ENCODE peak calls at places on chromosome 3, in six cellular contexts. B, S, A, J, G and Z are unnamed samples. For H3K4me1, the result is how much of the 10 kb centered on the place peaks cover.

GRCh38 chr3:65439641-65440040 is 599.1 kb downstream of the MAGI1 start:
- DNase-seq in G (peak), A (peak), J (peak), S (no peak), B (peak), Z (peak)

GRCh38 chr3:120227710-120228347 is 57.2 kb downstream of the GPR156 start:
- DNase-seq in B (no peak), J (no peak), A (no peak), G (no peak), S (no peak), Z (no peak)

GRCh38 chr3:124769462-124769861 is 39.2 kb downstream of the UMPS start:
- DNase-seq in A (no peak), S (no peak), B (no peak), G (no peak), J (no peak), Z (no peak)

GRCh38 chr3:71652786-71653419 is 69.4 kb upstream of the FOXP1 start:
- DNase-seq in A (peak), G (no peak), S (peak), B (peak), J (peak), Z (peak)

GRCh38 chr3:159852821-159853505 is 135.7 kb upstream of the IL12A start:
- DNase-seq in B (no peak), J (no peak), G (no peak), A (no peak), S (no peak), Z (no peak)

GRCh38 chr3:193744048-193744821 is 151.2 kb downstream of the OPA1 start:
- DNase-seq in G (no peak), J (no peak), S (peak), B (no peak), A (peak), Z (no peak)

GRCh38 chr3:30644615-30645014 is 38.2 kb downstream of the TGFBR2 start:
- DNase-seq in A (no peak), J (no peak), B (no peak), G (no peak), S (no peak), Z (no peak)

GRCh38 chr3:166634091-166634746 is 745.9 kb downstream of the ZBBX start:
- DNase-seq in G (no peak), S (no peak), B (no peak), A (no peak), J (no peak), Z (no peak)

GRCh38 chr3:107545680-107546120 is 22.9 kb downstream of the BBX start:
- DNase-seq in S (no peak), G (no peak), B (no peak), A (no peak), J (no peak), Z (no peak)

GRCh38 chr3:40719660-40720287 is 195.0 kb downstream of the ZNF621 start:
- DNase-seq in B (peak), J (peak), A (peak), S (no peak), G (no peak), Z (peak)

GRCh38 chr3:140206196-140207040 is 271.4 kb downstream of the CLSTN2 start:
- DNase-seq in A (no peak), G (no peak), J (peak), S (no peak), B (no peak), Z (no peak)

GRCh38 chr3:141960731-141961130 is 84.3 kb downstream of the ATP1B3 start:
- DNase-seq in G (no peak), A (no peak), J (no peak), S (no peak), B (no peak), Z (no peak)

GRCh38 chr3:25902586-25902985 is 112.7 kb downstream of the OXSM start:
- DNase-seq in J (no peak), B (no peak), G (no peak), S (no peak), A (no peak), Z (no peak)

GRCh38 chr3:42666577-42666998 is 13.1 kb downstream of the ZBTB47 start:
- DNase-seq in J (no peak), G (no peak), A (no peak), S (no peak), B (no peak), Z (no peak)
- TF ChIP-seq ZNF274 in J (no peak), G (no peak), A (no peak), S (no peak), B (no peak), Z (no peak)

DNA sequence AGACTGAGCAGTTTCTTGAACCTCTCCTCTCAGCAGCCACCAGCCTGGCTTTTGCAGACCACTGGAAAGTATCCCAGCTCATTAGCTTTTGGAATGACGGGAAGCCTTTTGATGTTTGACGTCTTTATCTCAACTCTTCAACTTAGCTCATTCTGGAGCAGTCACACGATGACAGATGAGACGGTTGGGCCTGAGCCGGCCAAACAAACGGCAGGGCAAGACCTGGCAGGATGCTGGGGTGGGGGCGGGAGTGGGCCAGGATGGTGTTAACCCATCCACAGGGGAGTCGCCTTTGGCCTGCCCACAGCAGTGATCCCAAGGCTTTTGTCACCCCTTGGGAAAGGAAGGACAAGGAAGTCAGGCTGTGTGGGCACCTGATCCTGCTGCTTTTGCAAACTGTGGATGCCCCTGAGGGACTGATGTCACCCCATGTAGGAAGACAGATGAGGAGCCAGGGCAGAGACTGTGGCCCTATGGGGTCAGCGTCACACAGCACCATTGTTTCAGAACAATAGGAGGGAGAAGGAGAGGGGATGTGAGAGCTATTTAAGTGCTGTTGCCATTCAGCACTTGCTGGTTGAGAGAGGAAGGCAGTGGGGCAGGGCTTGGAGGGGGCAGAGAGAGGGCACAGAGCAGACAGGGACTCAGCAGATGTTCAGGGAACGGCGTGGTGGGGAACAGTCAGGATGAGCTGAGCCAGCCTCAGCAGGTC is 121.9 kb upstream of the CTDSPL start:
- DNase-seq in G (no peak), B (no peak), A (no peak), S (no peak), J (no peak), Z (no peak)
- H3K4me1 ChIP-seq in G (under half), B (under half), A (under half), S (under half), J (under half), Z (under half)

GRCh38 chr3:126152458-126152857 is 27.9 kb downstream of the ALDH1L1 start:
- DNase-seq in J (no peak), A (no peak), S (no peak), G (no peak), B (no peak), Z (no peak)
- TF ChIP-seq ZNF274 in J (no peak), A (no peak), S (no peak), G (no peak), B (no peak), Z (no peak)

GRCh38 chr3:127787071-127787490 is 35.2 kb downstream of the MGLL start:
- DNase-seq in A (no peak), G (no peak), J (no peak), B (no peak), S (no peak), Z (no peak)
- H3K4me1 ChIP-seq in A (under half), G (under half), J (under half), B (under half), S (under half), Z (under half)

GRCh38 chr3:190941694-190942280 is 79.3 kb upstream of the GMNC start:
- DNase-seq in J (no peak), G (no peak), A (no peak), B (no peak), S (no peak), Z (no peak)
- TF ChIP-seq ZNF274 in J (no peak), G (no peak), A (no peak), B (no peak), S (no peak), Z (no peak)

GRCh38 chr3:186237915-186238314 is 124.1 kb downstream of the DGKG start:
- DNase-seq in S (no peak), B (no peak), J (no peak), A (no peak), G (no peak), Z (no peak)
- H3K4me1 ChIP-seq in S (half or more), B (under half), J (under half), A (under half), G (under half), Z (under half)

GRCh38 chr3:162142511-162142910 is 645.9 kb downstream of the OTOL1 start:
- DNase-seq in J (no peak), B (no peak), A (no peak), S (no peak), G (no peak), Z (no peak)
- TF ChIP-seq ZNF274 in J (no peak), B (no peak), A (no peak), S (no peak), G (no peak), Z (no peak)

DNA sequence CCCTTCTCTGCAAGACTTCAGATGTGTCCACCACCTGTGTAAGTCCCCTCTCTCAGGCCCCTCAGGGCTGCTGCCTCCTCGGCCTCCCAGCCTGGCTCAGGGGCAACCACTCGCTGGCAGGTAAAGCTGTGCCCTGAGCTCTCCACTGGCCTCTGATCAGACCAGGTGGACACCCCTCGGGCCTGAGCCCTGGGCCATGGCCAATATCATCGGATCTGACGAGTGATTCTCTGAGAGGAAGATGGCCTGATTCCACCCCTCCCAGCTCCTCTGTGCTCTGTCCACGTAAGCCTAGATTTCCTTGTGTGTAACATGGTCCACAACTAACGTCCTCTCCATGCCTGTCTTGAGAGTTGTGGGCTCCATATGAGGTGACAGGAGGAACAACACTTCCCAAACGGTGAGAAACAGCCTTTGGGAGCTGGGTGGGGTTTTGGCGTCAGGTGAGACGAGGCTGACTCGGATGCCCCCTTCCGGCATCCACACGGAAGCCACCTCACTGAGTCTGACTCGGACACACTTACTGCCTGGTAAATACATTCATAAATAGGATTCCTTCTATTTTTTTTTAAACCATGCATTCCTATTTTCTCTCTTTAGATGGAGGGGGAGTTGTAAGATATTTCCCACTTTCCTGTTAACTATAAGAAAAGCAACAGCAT is 86.8 kb downstream of the NUP210 start:
- DNase-seq in B (no peak), A (no peak), S (no peak), G (no peak), J (no peak), Z (no peak)
- H3K4me1 ChIP-seq in B (under half), A (under half), S (under half), G (under half), J (under half), Z (under half)